ENCODE peak calls at places on chromosomes 6 and 20, in seven cellular contexts. T, A, B, C, N, I and U are unnamed samples.

GRCh38 chr6:169097336-169098052 is 156.2 kb downstream of the THBS2 start:
- DNase-seq in T (no peak), I (no peak), C (peak), B (peak), N (no peak), A (no peak), U (no peak)

GRCh38 chr6:111871207-111871606 is 2.0 kb downstream of the FYN start:
- DNase-seq in I (no peak), B (no peak), T (peak), N (no peak), A (no peak), C (no peak), U (peak)

GRCh38 chr6:99119109-99120031 is 171.6 kb upstream of the FBXL4 start:
- DNase-seq in N (no peak), I (no peak), T (peak), A (peak), C (peak), B (no peak), U (peak)

GRCh38 chr6:54988576-54988975 is 142.0 kb downstream of the FAM83B start:
- DNase-seq in B (no peak), N (no peak), A (no peak), C (no peak), I (no peak), T (no peak), U (no peak)

GRCh38 chr6:99995916-99996315 is 1.9 kb upstream of the MCHR2 start:
- DNase-seq in N (no peak), A (no peak), B (no peak), I (no peak), C (no peak), T (no peak), U (no peak)

GRCh38 chr6:165746331-165746730 is 83.3 kb upstream of the PDE10A start:
- DNase-seq in C (no peak), T (no peak), A (no peak), I (no peak), B (no peak), N (no peak), U (no peak)

GRCh38 chr20:25341716-25342680 is 48.6 kb downstream of the ABHD12 start:
- DNase-seq in B (no peak), N (no peak), C (peak), A (peak), T (no peak), I (no peak), U (no peak)

GRCh38 chr6:7905416-7905815 is 5.2 kb downstream of the TXNDC5 start:
- DNase-seq in B (no peak), C (peak), I (no peak), A (no peak), N (no peak), T (no peak), U (no peak)

GRCh38 chr6:129440691-129441090 is 269.3 kb downstream of the ARHGAP18 start:
- DNase-seq in A (no peak), T (no peak), B (no peak), I (no peak), C (peak), N (no peak), U (no peak)

GRCh38 chr6:30820196-30820595 is 64.1 kb upstream of the DDR1 start:
- DNase-seq in T (no peak), A (no peak), C (peak), I (no peak), N (peak), B (no peak), U (no peak)

GRCh38 chr6:79048611-79049010 is 29.4 kb downstream of the PHIP start:
- DNase-seq in N (no peak), C (peak), A (no peak), I (no peak), T (no peak), B (no peak), U (peak)

GRCh38 chr20:44052166-44052565 is 134.8 kb downstream of the JPH2 start:
- DNase-seq in T (no peak), N (no peak), A (no peak), B (no peak), C (no peak), I (no peak), U (no peak)

GRCh38 chr6:54111341-54111740 is at the start of gene MLIP:
- DNase-seq in I (no peak), B (no peak), A (no peak), N (no peak), C (no peak), T (no peak), U (no peak)

GRCh38 chr6:116371384-116372209 is 850 bp downstream of the DSE start:
- DNase-seq in A (no peak), N (peak), C (peak), I (no peak), T (peak), B (peak), U (peak)

GRCh38 chr20:61482425-61482887 is 230.4 kb downstream of the CDH4 start:
- DNase-seq in N (no peak), A (no peak), I (no peak), C (no peak), T (no peak), B (no peak), U (no peak)

GRCh38 chr6:160088069-160088773 is 33.4 kb upstream of the SLC22A1 start:
- DNase-seq in C (peak), B (peak), A (no peak), I (no peak), N (peak), T (no peak), U (no peak)

GRCh38 chr20:13587370-13587769 is 51.4 kb downstream of the TASP1 start:
- DNase-seq in I (no peak), A (no peak), B (no peak), C (no peak), T (no peak), N (no peak), U (no peak)

GRCh38 chr6:75290558-75290957 is 6.0 kb upstream of the TMEM30A start:
- DNase-seq in N (no peak), C (no peak), I (no peak), A (no peak), T (no peak), B (no peak), U (no peak)

GRCh38 chr6:130575971-130576370 is 210.2 kb downstream of the TMEM200A start:
- DNase-seq in A (no peak), B (no peak), T (peak), C (no peak), N (peak), I (no peak), U (no peak)

GRCh38 chr6:47465117-47465516 is 12.5 kb upstream of the CD2AP start:
- DNase-seq in A (no peak), T (no peak), N (no peak), C (no peak), I (no peak), B (no peak), U (no peak)

GRCh38 chr6:131740161-131740560 is 29.3 kb upstream of the CTAGE9 start:
- DNase-seq in T (no peak), I (no peak), B (no peak), A (no peak), C (no peak), N (no peak), U (no peak)

GRCh38 chr6:88848870-88849269 is 114.5 kb downstream of the RNGTT start:
- DNase-seq in C (no peak), B (no peak), N (no peak), A (no peak), T (no peak), I (no peak), U (no peak)